ENCODE peak calls at places on chromosome 19, in six cellular contexts. X is GM12891, S is stomach, P is ovary, A is esophagus squamous epithelium, K is NB4. U is an unnamed sample.

GRCh38 chr19:30119180-30119920 is 177.3 kb downstream of the URI1 start:
- DNase-seq in X (no peak), K (no peak), P (no peak), A (no peak), S (no peak), U (no peak)

GRCh38 chr19:33982706-33983105 is 186.0 kb downstream of the KCTD15 start:
- DNase-seq in P (no peak), S (no peak), A (no peak), K (no peak), X (no peak), U (no peak)

GRCh38 chr19:48196321-48196761 is 25.9 kb downstream of the ZSWIM9 start:
- DNase-seq in A (no peak), S (no peak), P (no peak), K (no peak), X (no peak), U (no peak)

GRCh38 chr19:40443930-40444180 is 280 bp downstream of the SERTAD3 start:
- DNase-seq in A (no peak), S (no peak), P (no peak), K (no peak), X (no peak), U (no peak)

GRCh38 chr19:40471111-40471510 is 4.3 kb downstream of the SPTBN4 start:
- DNase-seq in A (no peak), P (no peak), X (no peak), S (no peak), K (no peak), U (no peak)

GRCh38 chr19:18208098-18208951 is 4.5 kb upstream of the RAB3A start:
- DNase-seq in A (no peak), K (peak; percentile 51), S (no peak), P (peak; percentile 76), X (no peak), U (no peak)

GRCh38 chr19:367561-367960 is 23.0 kb upstream of the MIER2 start:
- DNase-seq in P (peak; percentile 2), X (no peak), A (no peak), S (no peak), K (peak; percentile 84), U (no peak)

GRCh38 chr19:30349131-30349730 is 23.0 kb upstream of the ZNF536 start:
- DNase-seq in K (no peak), A (no peak), X (no peak), S (no peak), P (no peak), U (no peak)

GRCh38 chr19:5122121-5122400 is 153.1 kb downstream of the KDM4B start:
- DNase-seq in P (no peak), S (no peak), X (no peak), K (no peak), A (no peak), U (no peak)

GRCh38 chr19:31742249-31742648 is 393.0 kb upstream of the TSHZ3 start:
- DNase-seq in P (no peak), A (no peak), S (no peak), K (no peak), X (no peak), U (no peak)

GRCh38 chr19:28502879-28503734 is 709.8 kb downstream of the UQCRFS1 start:
- DNase-seq in K (no peak), S (no peak), P (no peak), A (no peak), X (no peak), U (no peak)

GRCh38 chr19:39845621-39846175 is 481 bp downstream of the FBL start:
- DNase-seq in A (no peak), K (peak; percentile 25), P (peak; percentile 30), S (no peak), X (no peak), U (peak; percentile 61)

GRCh38 chr19:347946-348861 is 3.6 kb upstream of the MIER2 start:
- DNase-seq in A (no peak), S (no peak), K (no peak), P (no peak), X (no peak), U (no peak)

GRCh38 chr19:50534478-50534877 is 20.8 kb upstream of the ASPDH start:
- DNase-seq in P (no peak), S (no peak), K (no peak), A (no peak), X (no peak), U (no peak)

GRCh38 chr19:18168673-18169381 is 4.8 kb upstream of the IFI30 start:
- DNase-seq in P (no peak), K (no peak), S (no peak), A (no peak), X (no peak), U (no peak)

GRCh38 chr19:39502640-39503417 is 4.1 kb downstream of the DLL3 start:
- DNase-seq in P (peak; percentile 41), X (peak; percentile 91), K (peak; percentile 73), A (no peak), S (peak; percentile 62), U (peak; percentile 97)

GRCh38 chr19:47186337-47187022 is 44.5 kb downstream of the BBC3 start:
- DNase-seq in P (no peak), K (no peak), A (no peak), X (peak; percentile 68), S (no peak), U (no peak)

GRCh38 chr19:21434516-21434915 is 37.6 kb downstream of the ZNF493 start:
- DNase-seq in K (no peak), S (no peak), P (no peak), X (no peak), A (no peak), U (no peak)

GRCh38 chr19:6736169-6736916 is 1.0 kb downstream of the GPR108 start:
- DNase-seq in P (peak; percentile 84), X (peak; percentile 73), S (peak; percentile 75), K (peak; percentile 89), A (peak; percentile 45), U (peak; percentile 63)

GRCh38 chr19:8158411-8159074 is 9.2 kb upstream of the FBN3 start:
- DNase-seq in A (no peak), X (no peak), P (no peak), S (peak; percentile 55), K (peak; percentile 97), U (peak; percentile 71)

GRCh38 chr19:8163781-8164180 is 14.4 kb upstream of the FBN3 start:
- DNase-seq in K (no peak), A (no peak), P (no peak), X (no peak), S (no peak), U (no peak)

GRCh38 chr19:8155318-8155717 is 5.9 kb upstream of the FBN3 start:
- DNase-seq in K (no peak), X (no peak), P (no peak), A (no peak), S (no peak), U (no peak)

GRCh38 chr19:8161135-8161646 is 11.8 kb upstream of the FBN3 start:
- DNase-seq in X (no peak), A (no peak), K (peak; percentile 84), S (peak; percentile 30), P (no peak), U (no peak)
- TF ChIP-seq POLR2A in X (peak; percentile 50), A (no peak), K (peak; percentile 58), S (no peak), P (no peak), U (no peak)

DNA sequence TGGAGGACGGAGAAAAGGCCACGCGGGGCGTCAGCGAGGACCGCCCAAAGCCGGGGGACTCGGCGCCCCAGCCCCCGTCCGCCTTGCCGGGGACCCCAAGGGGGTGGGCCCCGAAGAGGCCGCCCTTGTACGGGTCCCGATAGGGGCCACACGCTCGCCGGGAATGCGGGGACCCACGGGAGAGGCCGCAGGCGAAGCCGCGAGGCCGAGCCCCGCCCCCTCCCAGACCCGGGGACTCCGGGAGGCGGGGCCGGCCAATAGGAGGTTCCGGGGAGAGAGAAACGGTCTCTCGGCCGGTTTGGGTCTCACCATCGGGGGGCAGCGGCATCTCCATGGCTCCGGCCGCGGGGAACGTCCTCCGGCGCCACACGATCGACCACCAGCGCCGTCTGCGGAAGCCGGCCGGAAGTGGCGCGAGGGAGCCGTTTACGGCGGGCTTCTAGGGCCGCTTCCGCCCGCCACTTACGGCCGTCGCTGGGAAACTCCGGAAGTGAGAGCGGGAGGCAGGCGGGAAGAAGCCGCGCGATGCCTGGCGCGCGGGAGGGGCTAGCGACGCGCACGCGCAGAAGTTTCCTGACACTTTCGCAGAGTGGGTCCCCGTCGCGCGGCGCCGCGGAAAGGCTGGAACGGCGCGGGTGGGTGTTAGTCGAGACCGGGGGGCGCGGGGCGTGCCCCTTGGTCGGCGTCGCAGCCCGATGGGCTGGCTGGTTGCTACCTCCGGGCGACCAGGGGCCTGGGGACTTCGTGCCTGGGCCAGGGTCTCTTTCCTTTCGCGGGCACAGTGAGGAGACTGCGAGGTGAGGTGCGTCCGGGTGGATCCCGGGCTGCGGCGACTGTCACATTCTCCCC is at the start of gene CHERP:
- DNase-seq in P (peak; percentile 92), S (peak; percentile 94), A (peak; percentile 58), X (peak; percentile 92), K (peak; percentile 95), U (peak; percentile 93)
- TF ChIP-seq POLR2A in P (peak; percentile 80), S (no peak), A (peak; percentile 45), X (peak; percentile 81), K (peak; percentile 96), U (peak; percentile 91)

DNA sequence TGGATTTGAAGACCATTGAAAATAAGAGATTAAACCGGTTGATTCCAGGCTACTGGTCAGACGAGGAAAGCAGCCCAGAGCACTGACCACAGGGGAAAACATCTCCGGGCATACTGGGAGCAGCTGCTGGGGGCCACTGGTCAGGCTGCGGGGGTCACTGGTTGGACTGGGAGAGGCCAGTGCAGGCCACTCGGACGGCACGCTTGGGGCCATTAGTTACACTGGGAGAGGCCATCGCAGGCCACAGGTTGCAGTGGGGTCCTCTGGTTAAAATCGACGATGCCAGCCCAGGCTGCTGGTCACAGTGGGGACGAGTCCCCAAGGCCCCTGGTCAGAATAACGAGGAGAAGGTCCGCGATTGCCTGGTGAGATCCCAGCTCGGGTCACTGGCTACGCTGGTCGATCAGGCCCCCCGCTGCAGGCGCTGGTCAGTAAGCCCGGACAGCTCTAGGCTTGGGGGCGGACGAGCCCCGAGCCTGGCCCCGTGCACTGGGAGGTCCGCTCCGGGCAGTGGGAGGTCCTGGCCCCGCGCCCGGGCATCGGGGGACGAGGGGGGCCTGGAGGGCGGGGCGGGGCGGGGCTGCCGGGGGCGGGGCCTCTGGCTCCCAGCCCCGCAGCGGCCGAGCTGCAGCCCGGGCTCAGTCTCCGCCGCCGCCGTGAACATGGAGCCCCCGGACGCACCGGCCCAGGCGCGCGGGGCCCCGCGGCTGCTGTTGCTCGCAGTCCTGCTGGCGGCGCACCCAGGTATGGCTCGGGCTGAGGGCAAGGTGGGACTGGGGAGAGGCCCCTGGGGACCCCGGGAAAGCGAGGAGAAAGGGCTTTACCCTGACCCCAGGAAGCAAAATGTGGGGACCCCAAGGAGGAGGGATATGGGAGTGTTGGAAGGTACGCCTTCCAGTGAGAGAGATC is at the start of gene BCAM:
- DNase-seq in X (no peak), S (peak; percentile 82), P (peak; percentile 82), A (no peak), K (no peak), U (no peak)
- TF ChIP-seq POLR2A in X (no peak), S (no peak), P (no peak), A (no peak), K (no peak), U (no peak)

GRCh38 chr19:37654833-37655688 is at the start of gene ZFP30:
- DNase-seq in S (peak; percentile 85), P (peak; percentile 90), K (peak; percentile 87), X (peak; percentile 53), A (peak; percentile 1), U (peak; percentile 93)
- TF ChIP-seq POLR2A in S (no peak), P (peak; percentile 46), K (no peak), X (peak; percentile 48), A (no peak), U (peak; percentile 70)

GRCh38 chr19:9847087-9847671 is 12.1 kb downstream of the PIN1 start:
- DNase-seq in X (no peak), P (peak; percentile 39), S (peak; percentile 34), K (peak; percentile 74), A (no peak), U (peak; percentile 94)
- TF ChIP-seq POLR2A in X (no peak), P (no peak), S (no peak), K (no peak), A (no peak), U (no peak)